ENCODE peak calls at places on chromosomes 5 and 9, in six cellular contexts. Z is SW 1271; E is RPMI7951; V is lung microvascular endothelial cell; U is colonic mucosa; J is stimulated activated CD4-positive, alpha-beta T cell treated with anti-CD3 and anti-CD28 coated beads, Interleukin-15, amount 100 ng/mL, for 24 hours. Q is an unnamed sample.

GRCh38 chr5:138352722-138353549 is 451 bp downstream of the KDM3B start:
- DNase-seq in U (peak), E (peak), Z (peak), V (peak), J (peak), Q (peak)

GRCh38 chr9:15873573-15874177 is 320.8 kb downstream of the CCDC171 start:
- DNase-seq in E (peak), U (no peak), J (no peak), Z (no peak), V (peak), Q (peak)

GRCh38 chr9:8589476-8589875 is 789.9 kb upstream of the DMAC1 start:
- DNase-seq in U (no peak), V (no peak), J (no peak), E (no peak), Z (no peak), Q (no peak)

GRCh38 chr9:347667-348292 is 133.1 kb downstream of the DOCK8 start:
- DNase-seq in U (no peak), V (peak), Z (no peak), E (peak), J (no peak), Q (peak)

GRCh38 chr5:75089137-75089536 is 36.8 kb upstream of the GCNT4 start:
- DNase-seq in V (no peak), U (no peak), J (peak), Z (no peak), E (no peak), Q (peak)

GRCh38 chr9:25377039-25377438 is 301.2 kb downstream of the TUSC1 start:
- DNase-seq in U (no peak), J (no peak), V (no peak), Z (no peak), E (no peak), Q (no peak)

GRCh38 chr9:114364528-114365041 is 23.2 kb downstream of the AKNA start:
- DNase-seq in U (no peak), Z (no peak), V (no peak), J (no peak), E (peak), Q (peak)

GRCh38 chr5:112210430-112211005 is 208.6 kb downstream of the EPB41L4A start:
- DNase-seq in V (peak), U (peak), J (peak), E (peak), Z (no peak), Q (no peak)

GRCh38 chr9:98146101-98146991 is 27.3 kb upstream of the TRIM14 start:
- DNase-seq in V (peak), U (peak), J (no peak), E (peak), Z (no peak), Q (peak)

GRCh38 chr5:35303152-35303551 is 72.9 kb upstream of the PRLR start:
- DNase-seq in V (no peak), E (no peak), J (no peak), Z (no peak), U (no peak), Q (peak)

GRCh38 chr5:93890657-93891056 is 149.3 kb upstream of the POU5F2 start:
- DNase-seq in Z (no peak), U (no peak), V (no peak), J (no peak), E (no peak), Q (no peak)

GRCh38 chr9:88813810-88814209 is 177.5 kb upstream of the S1PR3 start:
- DNase-seq in J (no peak), V (no peak), U (no peak), E (peak), Z (no peak), Q (no peak)

GRCh38 chr9:89455356-89455824 is 42.5 kb downstream of the SEMA4D start:
- DNase-seq in V (no peak), E (no peak), Z (no peak), U (no peak), J (peak), Q (no peak)

GRCh38 chr5:81848368-81848767 is 97.5 kb upstream of the SSBP2 start:
- DNase-seq in E (no peak), J (no peak), Z (no peak), U (peak), V (no peak), Q (no peak)

GRCh38 chr5:141182248-141182647 is at the start of gene PCDHB16:
- DNase-seq in E (peak), Z (no peak), J (no peak), U (no peak), V (peak), Q (peak)

GRCh38 chr5:139807647-139808030 is 12.0 kb downstream of the PSD2 start:
- DNase-seq in E (no peak), Z (no peak), V (no peak), J (no peak), U (no peak), Q (no peak)

GRCh38 chr5:6372251-6373080 is 5.9 kb downstream of the MED10 start:
- DNase-seq in Z (no peak), J (no peak), U (no peak), E (no peak), V (peak), Q (no peak)

GRCh38 chr9:103301051-103301450 is 305.9 kb downstream of the CYLC2 start:
- DNase-seq in V (no peak), E (no peak), J (no peak), Z (no peak), U (no peak), Q (no peak)

GRCh38 chr5:65101706-65102105 is 333.0 kb downstream of the CWC27 start:
- DNase-seq in Z (no peak), V (no peak), J (no peak), U (no peak), E (no peak), Q (no peak)

GRCh38 chr5:163347671-163348070 is 89.7 kb upstream of the CCNG1 start:
- DNase-seq in J (peak), E (peak), Z (no peak), V (peak), U (peak), Q (peak)

GRCh38 chr5:6446626-6447309 is 1.9 kb upstream of the UBE2QL1 start:
- DNase-seq in J (peak), E (no peak), V (no peak), U (no peak), Z (no peak), Q (no peak)

GRCh38 chr5:34529581-34530331 is 126.4 kb upstream of the RAI14 start:
- DNase-seq in Z (no peak), V (no peak), U (no peak), E (no peak), J (no peak), Q (no peak)